ENCODE peak calls at places on chromosomes 2 and 18, in eight cellular contexts. R, F, O, V, M, G, C and K are unnamed samples.

GRCh38 chr2:233029321-233029720 is 3.2 kb upstream of the NEU2 start:
- DNase-seq in M (no peak), R (no peak), C (no peak), O (peak; percentile 32), G (no peak), F (no peak), V (no peak), K (no peak)

GRCh38 chr18:79409313-79409712 is 13.6 kb downstream of the NFATC1 start:
- DNase-seq in C (no peak), G (no peak), F (no peak), M (no peak), O (no peak), R (no peak), V (no peak), K (no peak)

GRCh38 chr18:21336846-21337245 is 94.8 kb downstream of the GREB1L start:
- DNase-seq in C (no peak), F (no peak), M (no peak), O (no peak), V (no peak), R (no peak), G (no peak), K (no peak)

GRCh38 chr2:54677476-54678265 is 45.8 kb upstream of the EML6 start:
- DNase-seq in M (peak; percentile 12), V (no peak), C (no peak), R (no peak), G (no peak), O (no peak), F (no peak), K (no peak)

GRCh38 chr2:112184121-112184520 is 45.9 kb downstream of the FBLN7 start:
- DNase-seq in R (no peak), F (no peak), O (no peak), M (no peak), C (no peak), G (no peak), V (no peak), K (no peak)

GRCh38 chr2:28633739-28634138 is 117.9 kb upstream of the PPP1CB start:
- DNase-seq in R (no peak), C (no peak), F (peak; percentile 78), O (peak; percentile 79), M (peak; percentile 90), G (no peak), V (peak; percentile 41), K (no peak)

GRCh38 chr18:44924750-44925534 is 244.3 kb downstream of the SETBP1 start:
- DNase-seq in R (no peak), V (no peak), C (no peak), M (no peak), G (no peak), F (peak; percentile 23), O (no peak), K (no peak)

GRCh38 chr2:74414913-74415761 is 6.3 kb downstream of the C2orf81 start:
- DNase-seq in G (no peak), F (no peak), R (no peak), O (no peak), V (peak; percentile 56), M (no peak), C (no peak), K (no peak)

GRCh38 chr2:118051956-118052355 is 36.3 kb upstream of the INSIG2 start:
- DNase-seq in G (no peak), V (no peak), R (no peak), M (no peak), F (no peak), O (no peak), C (no peak), K (no peak)

GRCh38 chr2:25160376-25160775 is 8.0 kb downstream of the POMC start:
- DNase-seq in M (no peak), C (no peak), R (peak; percentile 58), G (no peak), O (no peak), F (no peak), V (no peak), K (no peak)

GRCh38 chr18:35969676-35970075 is 2.8 kb upstream of the RMP24 start:
- DNase-seq in G (no peak), R (no peak), M (no peak), V (no peak), C (no peak), F (no peak), O (peak; percentile 8), K (no peak)

GRCh38 chr18:58785870-58786269 is 78.8 kb upstream of the ZNF532 start:
- DNase-seq in M (no peak), O (no peak), V (no peak), F (no peak), R (no peak), C (no peak), G (no peak), K (no peak)

GRCh38 chr18:77074431-77074830 is 58.2 kb downstream of the MBP start:
- DNase-seq in F (no peak), V (no peak), C (no peak), R (no peak), M (no peak), G (no peak), O (no peak), K (no peak)

GRCh38 chr2:11892041-11892440 is 145.6 kb downstream of the LPIN1 start:
- DNase-seq in O (no peak), G (no peak), R (no peak), C (no peak), M (no peak), V (no peak), F (no peak), K (no peak)

GRCh38 chr2:240640939-240641338 is 15.7 kb downstream of the GPR35 start:
- DNase-seq in R (peak; percentile 86), V (peak; percentile 83), G (no peak), O (peak; percentile 34), M (no peak), C (peak; percentile 25), F (peak; percentile 76), K (peak; percentile 60)

GRCh38 chr2:164369416-164369815 is 251.9 kb downstream of the GRB14 start:
- DNase-seq in C (no peak), R (no peak), G (no peak), F (no peak), V (no peak), M (no peak), O (no peak), K (no peak)

GRCh38 chr2:6214471-6214870 is 522.3 kb downstream of the SOX11 start:
- DNase-seq in G (no peak), O (no peak), M (no peak), C (no peak), V (no peak), R (no peak), F (no peak), K (no peak)

GRCh38 chr2:60602828-60603532 is 49.5 kb upstream of the BCL11A start:
- DNase-seq in O (no peak), M (no peak), C (no peak), R (no peak), F (no peak), G (no peak), V (no peak), K (no peak)

GRCh38 chr18:59505311-59505710 is 146.2 kb upstream of the LMAN1 start:
- DNase-seq in C (no peak), M (peak; percentile 44), O (no peak), G (no peak), V (no peak), R (no peak), F (no peak), K (no peak)

GRCh38 chr18:46793565-46793964 is 36.7 kb upstream of the ST8SIA5 start:
- DNase-seq in O (no peak), V (no peak), F (no peak), C (no peak), M (no peak), G (no peak), R (no peak), K (no peak)
- TF ChIP-seq CTCF in O (no peak), V (no peak), F (no peak), C (no peak), M (no peak), G (no peak), R (peak; percentile 10), K (no peak)

DNA sequence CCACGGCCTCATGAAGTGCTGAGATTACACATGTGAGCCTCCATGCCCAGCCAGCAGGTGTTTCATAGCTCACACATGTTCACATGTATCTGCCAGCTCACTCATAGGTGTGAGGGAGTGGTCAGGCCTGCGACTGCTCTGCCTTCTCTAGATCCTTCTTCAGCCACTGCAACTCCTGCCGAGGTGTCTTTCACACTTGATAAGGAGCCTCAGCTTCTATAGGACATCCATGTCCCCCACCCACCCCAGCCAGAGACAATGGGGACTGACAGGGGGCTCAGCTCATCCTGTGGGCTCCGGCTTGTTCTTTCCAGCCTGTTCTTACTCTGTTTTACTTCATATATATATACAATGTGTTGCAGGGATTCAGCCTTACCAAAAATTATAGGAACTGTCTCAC is 286.5 kb upstream of the MGAT5 start:
- DNase-seq in F (no peak), C (no peak), M (no peak), V (no peak), G (no peak), R (no peak), O (no peak), K (no peak)
- TF ChIP-seq CTCF in F (no peak), C (no peak), M (no peak), V (no peak), G (no peak), R (no peak), O (no peak), K (no peak)

DNA sequence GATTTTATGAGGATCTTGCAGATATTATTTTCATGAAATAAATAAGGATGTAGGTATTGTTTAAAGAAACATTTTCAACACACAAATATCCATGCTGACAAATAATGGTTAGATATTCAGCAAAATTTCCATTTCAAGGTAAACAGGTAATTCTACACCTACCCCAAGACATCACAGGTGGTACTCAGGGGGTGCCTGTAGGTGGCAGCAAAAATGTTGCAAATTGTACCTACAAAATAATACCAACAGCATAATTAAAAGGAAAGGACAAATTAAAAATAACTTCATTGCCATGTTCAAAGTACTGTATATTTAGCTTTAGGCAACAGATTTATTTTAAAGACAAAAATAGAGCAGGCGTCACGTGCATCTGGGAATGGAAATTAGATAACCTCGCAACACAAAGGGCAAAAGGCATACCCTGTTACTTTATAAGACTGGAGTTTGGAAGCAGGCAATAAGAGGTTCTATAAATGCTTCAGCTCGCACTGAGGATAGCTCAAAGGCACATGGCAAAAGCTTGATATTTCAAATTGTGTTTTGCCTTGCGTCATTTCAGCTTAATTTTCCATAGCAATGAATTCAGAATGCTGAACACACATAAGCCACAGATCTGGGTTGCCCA is 630.5 kb downstream of the TDRD15 start:
- DNase-seq in O (no peak), R (no peak), F (no peak), C (no peak), V (peak; percentile 5), G (no peak), M (no peak), K (no peak)
- TF ChIP-seq CTCF in O (peak; percentile 24), R (no peak), F (peak; percentile 35), C (no peak), V (no peak), G (no peak), M (peak; percentile 31), K (peak; percentile 42)

DNA sequence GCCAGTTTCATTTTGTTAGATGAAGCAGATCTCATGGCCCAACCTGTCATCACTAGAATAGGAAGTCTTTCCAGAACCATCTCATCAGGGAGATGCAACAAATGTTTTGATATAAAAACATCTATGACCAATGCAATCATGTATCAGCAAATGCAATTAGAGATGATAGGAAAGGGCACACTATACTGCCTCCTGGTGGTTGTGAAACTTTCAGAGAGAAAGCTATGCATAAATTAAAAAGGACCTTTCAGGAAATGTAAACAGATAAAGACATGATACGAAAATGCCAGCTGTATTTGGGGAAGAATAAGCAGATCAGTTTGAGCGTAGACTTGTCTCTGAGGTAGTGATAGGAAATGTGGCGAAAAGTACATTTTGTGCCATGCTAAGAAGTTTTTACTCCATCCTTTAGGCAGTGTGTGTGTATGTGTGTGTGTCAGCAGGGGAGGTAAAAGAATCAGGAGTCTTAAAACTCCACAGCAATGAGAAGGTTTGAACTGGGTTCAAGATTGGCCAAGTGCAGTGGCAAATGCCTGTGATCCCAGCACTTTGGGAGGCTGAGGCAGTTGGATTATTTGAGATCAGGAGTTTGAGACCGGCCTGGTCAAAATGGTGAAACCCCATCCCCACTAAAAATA is 479.3 kb downstream of the CPS1 start:
- DNase-seq in F (peak; percentile 38), C (no peak), O (no peak), G (no peak), R (no peak), V (peak; percentile 26), M (peak; percentile 4), K (peak; percentile 5)
- TF ChIP-seq CTCF in F (peak; percentile 53), C (no peak), O (no peak), G (no peak), R (peak; percentile 84), V (peak; percentile 49), M (peak; percentile 45), K (peak; percentile 65)